ENCODE peak calls at places on chromosomes 5 and 9, in ten cellular contexts. W, G, A, B, O, H, C, F, M and U are unnamed samples.
A peak's percentile ranks its signal among the peaks of the same experiment; 100 is the strongest.

GRCh38 chr5:142717582-142718215 is 31.8 kb upstream of the FGF1 start:
- DNase-seq in W (peak; percentile 36), G (peak; percentile 72), A (no peak), B (no peak), O (peak; percentile 56), H (no peak), C (no peak), F (no peak), M (no peak), U (no peak)

GRCh38 chr5:122816726-122817125 is 28.7 kb upstream of the SNX24 start:
- DNase-seq in W (no peak), G (no peak), A (no peak), B (no peak), O (no peak), H (no peak), C (no peak), F (no peak), M (no peak), U (no peak)

GRCh38 chr5:141691867-141692532 is 10.0 kb upstream of the ARAP3 start:
- DNase-seq in W (peak; percentile 74), G (peak; percentile 60), A (peak; percentile 51), B (peak; percentile 89), O (peak; percentile 91), H (peak; percentile 69), C (peak; percentile 88), F (no peak), M (peak; percentile 97), U (peak; percentile 80)

GRCh38 chr9:20319241-20319640 is 303.1 kb downstream of the MLLT3 start:
- DNase-seq in W (no peak), G (peak; percentile 8), A (no peak), B (no peak), O (no peak), H (no peak), C (no peak), F (no peak), M (no peak), U (no peak)

GRCh38 chr5:39470021-39470420 is 45.2 kb upstream of the DAB2 start:
- DNase-seq in W (no peak), G (no peak), A (no peak), B (no peak), O (no peak), H (no peak), C (no peak), F (no peak), M (no peak), U (no peak)

GRCh38 chr5:58410441-58410840 is 49.4 kb downstream of the PLK2 start:
- DNase-seq in W (no peak), G (peak; percentile 95), A (no peak), B (no peak), O (no peak), H (peak; percentile 6), C (no peak), F (no peak), M (no peak), U (no peak)

GRCh38 chr5:40991168-40991980 is 79.8 kb downstream of the MROH2B start:
- DNase-seq in W (peak; percentile 82), G (peak; percentile 86), A (no peak), B (no peak), O (peak; percentile 75), H (no peak), C (peak; percentile 87), F (no peak), M (no peak), U (no peak)

GRCh38 chr5:31934156-31934555 is 240.0 kb downstream of the GOLPH3 start:
- DNase-seq in W (no peak), G (no peak), A (no peak), B (no peak), O (no peak), H (no peak), C (no peak), F (no peak), M (no peak), U (no peak)

GRCh38 chr5:149732500-149733128 is 2.5 kb downstream of the PPARGC1B start:
- DNase-seq in W (peak; percentile 42), G (no peak), A (no peak), B (no peak), O (peak; percentile 38), H (no peak), C (peak; percentile 90), F (no peak), M (no peak), U (no peak)

GRCh38 chr5:138999674-139000073 is 124.5 kb upstream of the LRRTM2 start:
- DNase-seq in W (no peak), G (no peak), A (no peak), B (no peak), O (no peak), H (no peak), C (no peak), F (no peak), M (no peak), U (no peak)

GRCh38 chr5:65299841-65300240 is 181.9 kb downstream of the ADAMTS6 start:
- DNase-seq in W (no peak), G (peak; percentile 97), A (no peak), B (no peak), O (no peak), H (no peak), C (no peak), F (no peak), M (no peak), U (no peak)

GRCh38 chr9:79572032-79572890 is 496 bp downstream of the TLE4 start:
- DNase-seq in W (peak; percentile 26), G (peak; percentile 40), A (no peak), B (peak; percentile 71), O (peak; percentile 35), H (peak; percentile 45), C (peak; percentile 68), F (no peak), M (peak; percentile 92), U (peak; percentile 75)

GRCh38 chr5:151664694-151665583 is 21.8 kb downstream of the SPARC start:
- DNase-seq in W (peak; percentile 61), G (peak; percentile 91), A (no peak), B (no peak), O (no peak), H (no peak), C (no peak), F (no peak), M (no peak), U (no peak)

GRCh38 chr9:113011911-113012381 is at the start of gene ZNF883:
- DNase-seq in W (peak; percentile 57), G (peak; percentile 55), A (no peak), B (no peak), O (peak; percentile 87), H (no peak), C (peak; percentile 68), F (no peak), M (peak; percentile 77), U (no peak)

GRCh38 chr9:128712451-128713410 is 10.4 kb downstream of the PKN3 start:
- DNase-seq in W (no peak), G (no peak), A (no peak), B (peak; percentile 56), O (no peak), H (no peak), C (peak; percentile 52), F (no peak), M (peak; percentile 63), U (no peak)

GRCh38 chr5:126851441-126852103 is 74.6 kb downstream of the LMNB1 start:
- DNase-seq in W (no peak), G (no peak), A (no peak), B (no peak), O (no peak), H (no peak), C (peak; percentile 80), F (no peak), M (no peak), U (no peak)

GRCh38 chr9:24296124-24296523 is 249.6 kb downstream of the IZUMO3 start:
- DNase-seq in W (no peak), G (no peak), A (no peak), B (no peak), O (no peak), H (no peak), C (no peak), F (no peak), M (no peak), U (no peak)

GRCh38 chr9:34376596-34377401 is at the start of gene MYORG:
- DNase-seq in W (peak; percentile 91), G (peak; percentile 65), A (peak; percentile 94), B (peak; percentile 94), O (peak; percentile 91), H (peak; percentile 95), C (peak; percentile 96), F (peak; percentile 89), M (peak; percentile 98), U (peak; percentile 92)
- TF ChIP-seq POLR2A in W (peak; percentile 51), G (no peak), A (peak; percentile 29), B (no peak), O (no peak), H (peak; percentile 34), C (peak; percentile 83), F (no peak), M (no peak), U (no peak)

GRCh38 chr9:136096505-136097001 is 1.5 kb upstream of the NACC2 start:
- DNase-seq in W (no peak), G (no peak), A (no peak), B (no peak), O (no peak), H (no peak), C (no peak), F (no peak), M (no peak), U (no peak)

GRCh38 chr9:136093995-136094881 is 851 bp downstream of the NACC2 start:
- DNase-seq in W (peak; percentile 84), G (peak; percentile 31), A (peak; percentile 32), B (peak; percentile 87), O (peak; percentile 77), H (peak; percentile 99), C (peak; percentile 96), F (no peak), M (peak; percentile 91), U (peak; percentile 51)

GRCh38 chr9:136095028-136095494 is at the start of gene NACC2:
- DNase-seq in W (peak; percentile 61), G (peak; percentile 52), A (no peak), B (no peak), O (peak; percentile 72), H (peak; percentile 94), C (no peak), F (no peak), M (peak; percentile 90), U (peak; percentile 65)

GRCh38 chr9:136093331-136093986 is 1.6 kb downstream of the NACC2 start:
- DNase-seq in W (no peak), G (no peak), A (no peak), B (no peak), O (peak; percentile 75), H (peak; percentile 100), C (no peak), F (no peak), M (no peak), U (no peak)

GRCh38 chr9:136095495-136096058 is 488 bp upstream of the NACC2 start:
- DNase-seq in W (no peak), G (peak; percentile 31), A (no peak), B (no peak), O (no peak), H (no peak), C (no peak), F (no peak), M (peak; percentile 89), U (peak; percentile 41)
- TF ChIP-seq POLR2A in W (no peak), G (no peak), A (no peak), B (no peak), O (no peak), H (no peak), C (no peak), F (no peak), M (no peak), U (no peak)

GRCh38 chr5:132495672-132496630 is 5.4 kb upstream of the IRF1 start:
- DNase-seq in W (peak; percentile 93), G (peak; percentile 82), A (peak; percentile 87), B (peak; percentile 91), O (peak; percentile 91), H (peak; percentile 86), C (peak; percentile 94), F (peak; percentile 75), M (peak; percentile 100), U (peak; percentile 90)
- TF ChIP-seq POLR2A in W (peak; percentile 20), G (no peak), A (no peak), B (no peak), O (no peak), H (peak; percentile 32), C (no peak), F (no peak), M (peak; percentile 38), U (peak; percentile 39)

GRCh38 chr9:122159026-122159924 is at the start of the genes MORN5 and NDUFA8:
- DNase-seq in W (peak; percentile 96), G (peak; percentile 95), A (peak; percentile 94), B (peak; percentile 98), O (peak; percentile 96), H (peak; percentile 100), C (peak; percentile 98), F (peak; percentile 64), M (peak; percentile 98), U (peak; percentile 99)
- TF ChIP-seq POLR2A in W (peak; percentile 55), G (peak; percentile 47), A (peak; percentile 74), B (no peak), O (peak; percentile 70), H (peak; percentile 98), C (peak; percentile 87), F (no peak), M (no peak), U (peak; percentile 89)